ENCODE peak calls at places on chromosome 2, in nine cellular contexts. A is kidney epithelial cell, T is A549, N is heart left ventricle, P is AG04449, C is fibroblast of villous mesenchyme, B is body of pancreas, Q is astrocyte of the spinal cord, O is fibroblast of the aortic adventitia. H is an unnamed sample.
A peak's percentile ranks its signal among the peaks of the same experiment; 100 is the strongest.

GRCh38 chr2:74238879-74239278 is 40.5 kb downstream of the MTHFD2 start:
- DNase-seq in C (peak; percentile 73), A (no peak), P (no peak), Q (peak; percentile 10), T (no peak), B (no peak), O (peak; percentile 76), N (no peak), H (no peak)

GRCh38 chr2:218781691-218782528 is at the start of gene CYP27A1:
- DNase-seq in B (peak; percentile 46), T (no peak), O (peak; percentile 8), C (peak; percentile 22), P (no peak), Q (peak; percentile 22), N (peak; percentile 56), A (no peak), H (no peak)

GRCh38 chr2:233443511-233444183 is 89.4 kb downstream of the DGKD start:
- DNase-seq in O (peak; percentile 89), T (peak; percentile 88), N (peak; percentile 84), P (peak; percentile 26), B (peak; percentile 86), A (peak; percentile 38), Q (peak; percentile 81), C (peak; percentile 84), H (peak; percentile 70)

GRCh38 chr2:176419591-176420071 is 150.4 kb downstream of the MTX2 start:
- DNase-seq in C (peak; percentile 57), N (no peak), O (peak; percentile 61), B (no peak), T (no peak), Q (peak; percentile 71), P (peak; percentile 52), A (no peak), H (no peak)

GRCh38 chr2:208064220-208064951 is 39.1 kb upstream of the PLEKHM3 start:
- DNase-seq in A (peak; percentile 73), O (peak; percentile 93), B (no peak), P (peak; percentile 78), Q (peak; percentile 92), C (peak; percentile 80), T (peak; percentile 23), N (no peak), H (peak; percentile 96)

GRCh38 chr2:237894396-237894979 is 35.1 kb downstream of the RAMP1 start:
- DNase-seq in P (no peak), O (no peak), T (no peak), N (no peak), Q (no peak), A (no peak), C (no peak), B (no peak), H (no peak)

GRCh38 chr2:28729698-28730097 is 21.9 kb upstream of the PPP1CB start:
- DNase-seq in A (no peak), B (no peak), Q (peak; percentile 18), O (peak; percentile 33), C (peak; percentile 48), P (no peak), N (no peak), T (no peak), H (no peak)

GRCh38 chr2:191625016-191625415 is 52.9 kb upstream of the NABP1 start:
- DNase-seq in Q (peak; percentile 65), C (peak; percentile 32), B (peak; percentile 24), N (no peak), P (no peak), T (peak; percentile 55), O (no peak), A (no peak), H (no peak)

GRCh38 chr2:144466637-144467036 is 53.3 kb downstream of the ZEB2 start:
- DNase-seq in Q (no peak), B (no peak), C (no peak), N (no peak), P (no peak), A (no peak), T (no peak), O (no peak), H (no peak)

GRCh38 chr2:144330951-144331651 is 188.8 kb downstream of the ZEB2 start:
- DNase-seq in O (peak; percentile 25), C (peak; percentile 19), Q (peak; percentile 37), P (no peak), N (no peak), A (no peak), T (no peak), B (no peak), H (no peak)

GRCh38 chr2:235674116-235674515 is 180.3 kb downstream of the AGAP1 start:
- DNase-seq in Q (no peak), A (no peak), O (no peak), B (no peak), N (no peak), T (no peak), C (no peak), P (no peak), H (no peak)

GRCh38 chr2:73028841-73029240 is 42.7 kb downstream of the SFXN5 start:
- DNase-seq in O (peak; percentile 19), P (no peak), Q (no peak), T (no peak), A (no peak), C (peak; percentile 28), B (no peak), N (no peak), H (no peak)

GRCh38 chr2:44250376-44250775 is 24.9 kb upstream of the SLC3A1 start:
- DNase-seq in C (no peak), P (no peak), B (no peak), T (no peak), O (no peak), N (no peak), A (no peak), Q (no peak), H (no peak)

GRCh38 chr2:239824866-239825704 is 200.1 kb downstream of the NDUFA10 start:
- DNase-seq in O (no peak), P (no peak), Q (no peak), A (no peak), C (no peak), N (peak; percentile 7), B (no peak), T (no peak), H (no peak)

DNA sequence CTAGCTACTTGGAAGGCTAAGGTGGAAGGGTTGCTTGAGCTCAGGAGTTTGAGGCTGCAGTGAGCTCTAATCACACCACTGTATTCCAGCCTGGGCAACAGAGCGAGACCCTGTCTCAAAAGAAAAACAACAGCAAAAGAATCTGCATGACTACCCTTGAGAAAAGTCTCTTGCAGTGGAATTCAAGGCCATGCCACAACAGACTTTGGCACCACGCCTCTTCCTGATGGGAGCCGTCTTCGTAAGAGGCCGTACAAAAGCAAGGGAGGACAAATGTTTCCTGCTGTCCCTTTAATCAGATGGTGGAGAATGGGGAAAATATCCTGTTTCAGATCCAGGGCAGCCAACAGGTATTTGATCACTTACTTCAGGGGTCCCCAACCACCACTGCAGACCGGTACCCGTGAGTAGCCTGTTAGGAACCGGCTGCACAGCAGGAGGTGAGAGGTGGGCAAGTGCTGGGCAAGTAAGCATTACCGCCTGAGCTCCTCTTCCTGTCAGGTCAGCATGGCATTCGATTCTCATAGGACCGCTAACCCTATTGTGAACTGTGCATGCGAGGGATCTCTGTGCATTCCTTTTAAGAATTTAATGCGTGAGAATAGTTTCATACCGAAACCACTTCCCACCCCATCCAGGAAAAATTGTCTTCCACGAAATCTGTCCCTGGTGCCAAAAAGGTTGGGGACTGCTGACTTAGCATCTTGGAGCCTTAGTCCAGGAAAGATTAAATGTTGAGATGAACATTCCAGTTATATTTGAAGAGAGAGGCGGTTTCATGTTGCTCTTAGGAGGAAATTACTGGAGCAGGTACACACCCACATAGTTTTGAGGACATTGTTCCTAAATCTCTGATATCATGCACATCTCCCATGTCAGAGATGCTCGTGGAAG is 94.4 kb upstream of the XPO1 start:
- DNase-seq in C (no peak), A (peak; percentile 14), T (no peak), O (no peak), Q (peak; percentile 28), B (no peak), N (no peak), P (no peak), H (no peak)
- TF ChIP-seq CTCF in C (no peak), A (no peak), T (no peak), O (no peak), Q (no peak), B (no peak), N (no peak), P (no peak), H (no peak)

GRCh38 chr2:156343096-156343939 is 10.8 kb upstream of the NR4A2 start:
- DNase-seq in C (no peak), O (peak; percentile 5), Q (no peak), B (no peak), P (no peak), T (no peak), A (no peak), N (no peak), H (no peak)
- H3K4me3 ChIP-seq in C (peak overlapping the region; percentile 65), O (peak overlapping the region; percentile 70), Q (peak overlapping the region; percentile 64), B (peak overlapping the region; percentile 23), P (peak overlapping the region; percentile 81), T (peak overlapping the region; percentile 93), A (peak overlapping the region; percentile 98), N (peak overlapping the region; percentile 94), H (peak overlapping the region; percentile 60)

GRCh38 chr2:167843657-167844056 is 403.7 kb downstream of the STK39 start:
- DNase-seq in C (no peak), O (no peak), Q (no peak), B (no peak), A (no peak), N (no peak), P (no peak), T (no peak), H (no peak)

GRCh38 chr2:167842047-167842446 is 405.3 kb downstream of the STK39 start:
- DNase-seq in Q (no peak), O (no peak), B (no peak), A (no peak), P (no peak), C (no peak), T (no peak), N (no peak), H (no peak)

GRCh38 chr2:167843203-167843602 is 404.2 kb downstream of the STK39 start:
- DNase-seq in A (no peak), N (no peak), O (no peak), Q (no peak), P (no peak), C (no peak), B (no peak), T (no peak), H (no peak)

DNA sequence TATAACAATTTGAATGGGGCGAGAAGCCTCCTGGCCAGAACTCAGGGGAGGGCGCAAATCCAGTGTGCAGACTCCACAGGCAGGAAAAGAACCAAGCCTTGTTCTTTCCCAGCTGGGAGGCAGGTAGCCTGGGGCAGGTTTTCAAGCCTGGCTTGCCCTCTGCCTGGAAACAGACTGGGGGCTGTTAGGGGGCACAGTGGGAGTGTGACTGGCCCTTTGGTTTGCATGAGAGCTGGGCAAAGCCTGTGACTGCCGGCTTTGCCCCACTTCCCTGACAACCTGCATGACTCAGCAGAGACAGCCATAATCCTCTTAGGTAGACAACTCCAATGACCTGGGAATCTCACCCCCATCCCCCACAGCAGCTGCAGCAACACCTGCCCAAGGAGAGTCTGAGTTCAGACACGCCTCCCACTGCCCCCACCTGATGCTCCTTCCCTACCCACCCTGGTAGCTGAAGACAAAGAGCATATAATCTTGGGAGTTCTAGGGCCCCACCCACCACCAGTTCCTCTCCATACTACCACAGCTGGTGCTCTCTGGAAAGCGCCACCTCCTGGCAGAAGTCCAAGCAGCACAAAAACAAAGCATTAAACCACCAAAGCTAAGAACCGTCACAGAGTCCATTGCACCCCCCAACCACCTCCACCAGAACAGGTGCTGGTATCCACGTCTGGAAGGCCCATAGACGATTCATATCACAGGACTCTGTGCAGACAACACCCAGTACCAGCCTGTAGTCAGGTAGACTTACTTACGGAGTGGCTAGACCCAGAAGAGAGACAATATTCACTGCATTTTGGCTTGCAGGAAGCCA is 402.5 kb downstream of the STK39 start:
- DNase-seq in P (no peak), Q (no peak), T (peak; percentile 3), B (no peak), N (no peak), C (no peak), O (no peak), A (no peak), H (no peak)
- TF ChIP-seq CTCF in P (no peak), Q (no peak), T (no peak), B (no peak), N (no peak), C (no peak), O (no peak), A (peak; percentile 9), H (no peak)

GRCh38 chr2:68693947-68694346 is 40.7 kb upstream of the ARHGAP25 start:
- DNase-seq in A (no peak), B (no peak), T (no peak), Q (no peak), P (no peak), N (no peak), C (no peak), O (no peak), H (no peak)
- H3K4me3 ChIP-seq in A (no peak overlapping the region), B (no peak overlapping the region), T (no peak overlapping the region), Q (no peak overlapping the region), P (no peak overlapping the region), N (no peak overlapping the region), C (no peak overlapping the region), O (no peak overlapping the region), H (no peak overlapping the region)